ENCODE peak calls at places on chromosomes 7 and 10, in four cellular contexts. G, W, L and F are unnamed samples.

GRCh38 chr10:76306859-76307258 is 875.4 kb downstream of the LRMDA start:
- DNase-seq in W (peak; percentile 71), G (no peak), L (no peak), F (no peak)

GRCh38 chr7:158030071-158030470 is 557.6 kb downstream of the PTPRN2 start:
- DNase-seq in G (no peak), W (no peak), L (no peak), F (no peak)

GRCh38 chr7:107725138-107725740 is 18.7 kb upstream of the CBLL1 start:
- DNase-seq in W (peak; percentile 41), L (no peak), G (peak; percentile 37), F (peak; percentile 44)

GRCh38 chr10:50497758-50498157 is 126.0 kb downstream of the SGMS1 start:
- DNase-seq in W (peak; percentile 84), L (peak; percentile 21), G (no peak), F (no peak)

GRCh38 chr7:77327932-77328628 is 88.1 kb downstream of the GSAP start:
- DNase-seq in W (peak; percentile 33), G (no peak), L (no peak), F (no peak)

GRCh38 chr10:33120275-33120674 is 162.2 kb upstream of the ITGB1 start:
- DNase-seq in L (no peak), W (no peak), G (no peak), F (no peak)

GRCh38 chr10:94224656-94225055 is 138.1 kb downstream of the NOC3L start:
- DNase-seq in W (peak; percentile 58), G (no peak), L (peak; percentile 14), F (no peak)

GRCh38 chr10:114022292-114022691 is 21.4 kb upstream of the ADRB1 start:
- DNase-seq in W (no peak), G (no peak), L (no peak), F (no peak)

GRCh38 chr10:91758303-91759146 is 39.7 kb upstream of the TNKS2 start:
- DNase-seq in W (peak; percentile 43), G (peak; percentile 22), L (peak; percentile 7), F (no peak)

GRCh38 chr10:15789793-15790525 is 70.2 kb upstream of the ITGA8 start:
- DNase-seq in W (peak; percentile 85), G (peak; percentile 61), L (peak; percentile 75), F (no peak)

GRCh38 chr10:15791816-15792524 is 68.3 kb downstream of the MINDY3 start:
- DNase-seq in L (peak; percentile 19), G (no peak), W (no peak), F (no peak)

GRCh38 chr10:15784662-15785300 is 65.1 kb upstream of the ITGA8 start:
- DNase-seq in G (no peak), W (peak; percentile 48), L (no peak), F (no peak)

GRCh38 chr10:15784237-15784636 is 64.5 kb upstream of the ITGA8 start:
- DNase-seq in W (no peak), L (no peak), G (no peak), F (peak; percentile 49)

DNA sequence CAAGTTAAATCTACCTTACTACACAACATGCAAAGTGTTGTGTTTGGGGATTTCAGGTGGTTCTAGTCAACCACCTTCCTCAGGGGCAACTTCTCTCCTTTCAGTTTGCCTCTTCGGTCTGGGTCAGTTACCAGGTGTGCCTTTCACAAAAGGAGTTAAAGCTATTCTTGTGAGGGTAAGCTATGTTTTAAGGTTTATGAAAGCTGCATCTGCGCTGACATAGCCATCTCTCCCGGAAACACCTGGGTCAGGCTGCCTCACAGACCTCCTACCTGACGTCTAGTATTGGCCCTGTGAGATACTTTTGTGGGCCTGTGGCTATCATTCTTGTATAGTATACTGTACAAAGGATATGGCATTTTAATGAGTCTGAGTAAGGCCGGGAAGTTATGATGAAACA is 67.7 kb upstream of the ITGA8 start:
- DNase-seq in G (no peak), W (no peak), L (no peak), F (no peak)
- TF ChIP-seq CTCF in G (no peak), W (no peak), L (no peak), F (no peak)

DNA sequence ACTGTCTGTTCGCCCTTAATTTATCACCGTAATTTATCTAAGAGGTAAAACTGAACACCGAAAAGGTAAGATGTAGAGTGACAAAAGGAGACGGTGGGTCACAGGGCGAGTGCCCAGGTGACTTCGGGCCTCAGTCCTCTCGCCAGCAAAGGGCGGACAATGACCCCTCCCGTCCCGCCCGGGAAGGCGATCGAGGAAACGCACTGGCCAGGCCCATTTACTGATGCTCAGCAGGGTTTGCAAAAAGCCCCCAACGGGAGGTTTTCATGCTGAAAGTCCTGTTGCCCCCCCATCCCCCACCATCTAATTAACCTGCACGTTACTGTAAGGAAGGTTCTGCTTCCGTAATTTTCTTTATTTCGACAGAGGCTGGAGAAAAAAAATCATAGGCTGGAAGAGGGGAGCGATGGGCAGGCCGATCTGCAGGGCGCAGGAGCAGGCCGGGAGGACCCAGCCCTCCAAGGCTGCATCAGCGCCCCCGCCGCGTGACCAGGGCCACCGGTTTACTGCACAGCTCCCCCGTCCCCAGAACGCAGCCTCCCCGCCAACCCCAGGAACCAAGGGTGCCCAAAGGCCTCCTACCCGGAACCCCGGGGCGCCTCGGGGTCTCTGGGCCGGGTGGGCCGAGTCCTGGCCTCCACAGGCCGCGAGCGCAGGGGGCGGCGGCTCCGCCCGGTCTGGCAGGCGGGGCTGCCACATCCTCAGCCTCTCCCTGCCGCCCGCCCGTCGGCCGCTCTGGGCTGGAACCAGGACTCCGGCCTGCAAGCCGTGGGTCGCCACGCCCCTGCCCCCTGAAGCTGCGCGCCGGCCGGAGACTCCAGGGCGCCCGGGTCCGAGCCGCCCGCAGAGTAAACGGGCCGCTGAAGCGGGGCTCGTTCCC is 637 bp downstream of the OAT start:
- DNase-seq in W (peak; percentile 45), G (peak; percentile 24), L (no peak), F (peak; percentile 56)
- TF ChIP-seq CTCF in W (no peak), G (peak; percentile 4), L (no peak), F (no peak)

DNA sequence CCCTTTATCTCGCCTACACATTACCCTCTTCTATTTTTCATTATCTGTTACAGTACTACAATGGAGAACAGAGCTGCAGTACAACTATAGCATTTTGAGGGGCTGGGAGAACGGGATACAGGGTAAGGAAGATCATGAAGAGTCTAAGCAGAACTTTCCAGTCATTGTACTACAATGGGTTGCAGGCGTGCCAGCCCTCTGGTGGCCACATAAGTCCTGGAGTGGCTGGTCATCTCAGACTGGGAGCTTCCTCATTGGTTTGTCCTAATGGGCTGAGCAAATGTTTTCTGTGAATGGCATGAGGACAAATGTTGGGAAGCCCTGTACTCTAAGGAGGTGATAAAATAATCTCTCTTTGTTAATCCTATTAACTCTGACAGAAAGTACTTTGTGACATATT is 33.0 kb downstream of the TMEM106B start:
- DNase-seq in W (no peak), L (no peak), G (no peak), F (peak; percentile 70)
- TF ChIP-seq CTCF in W (peak; percentile 27), L (peak; percentile 45), G (peak; percentile 30), F (peak; percentile 71)

GRCh38 chr7:23273141-23273599 is 26.0 kb upstream of the MALSU1 start:
- DNase-seq in G (peak; percentile 32), W (peak; percentile 92), L (no peak), F (peak; percentile 99)

GRCh38 chr7:23275906-23276305 is 23.2 kb upstream of the MALSU1 start:
- DNase-seq in L (no peak), W (no peak), G (no peak), F (no peak)

GRCh38 chr7:23277359-23277989 is 21.7 kb upstream of the MALSU1 start:
- DNase-seq in W (peak; percentile 43), L (no peak), G (peak; percentile 37), F (peak; percentile 78)

GRCh38 chr7:23276947-23277346 is 22.2 kb upstream of the MALSU1 start:
- DNase-seq in G (no peak), W (no peak), L (no peak), F (no peak)

DNA sequence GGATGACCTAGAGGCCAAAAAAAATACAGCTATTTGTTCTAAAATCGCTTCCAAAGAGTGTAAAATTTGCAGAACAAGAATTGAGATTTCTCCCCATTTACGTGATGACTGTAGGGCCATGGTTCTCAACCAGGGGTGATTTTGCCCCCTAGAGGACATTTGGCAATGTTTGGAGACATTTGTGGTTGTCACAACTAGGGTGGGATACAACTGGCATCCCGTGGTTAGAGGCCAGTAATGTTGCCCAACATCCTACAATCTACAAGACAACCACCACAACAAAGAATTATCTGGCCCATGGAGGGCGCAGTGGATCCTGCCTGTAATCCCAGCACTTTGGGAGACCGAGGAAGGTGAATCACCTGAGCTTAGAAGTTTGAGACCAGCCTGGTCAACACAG is 22.8 kb upstream of the MALSU1 start:
- DNase-seq in L (no peak), G (no peak), W (no peak), F (peak; percentile 20)
- TF ChIP-seq CTCF in L (peak; percentile 18), G (peak; percentile 2), W (peak; percentile 16), F (peak; percentile 28)

DNA sequence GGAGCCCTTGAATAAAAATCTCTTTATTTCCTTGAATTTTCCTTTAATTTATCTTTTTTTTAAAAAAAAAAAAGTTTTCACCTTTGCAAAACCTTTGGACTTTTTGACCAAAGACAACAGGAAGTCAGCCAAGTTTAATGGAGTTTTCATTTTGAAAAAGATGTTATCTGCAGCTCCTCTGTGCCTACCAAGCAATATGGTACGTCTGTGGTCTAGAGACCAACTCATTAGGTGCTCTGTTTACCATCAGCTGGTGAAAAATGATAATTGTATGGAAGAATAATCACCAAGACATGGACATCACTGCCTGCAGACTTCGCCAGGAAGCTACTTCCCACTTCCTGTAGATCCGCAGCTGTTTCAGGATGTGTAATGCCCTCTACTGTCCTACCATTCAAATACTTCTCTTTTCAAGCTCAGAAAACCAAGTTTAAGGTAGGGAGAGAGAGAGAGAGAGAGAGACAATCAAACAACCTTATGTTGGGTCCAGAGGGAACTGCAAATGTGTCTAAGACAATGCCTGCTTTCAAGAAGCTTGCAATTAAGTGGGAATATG is 18.7 kb downstream of the PLXNA4 start:
- DNase-seq in W (peak; percentile 39), L (no peak), G (no peak), F (no peak)
- TF ChIP-seq CTCF in W (no peak), L (no peak), G (no peak), F (no peak)

DNA sequence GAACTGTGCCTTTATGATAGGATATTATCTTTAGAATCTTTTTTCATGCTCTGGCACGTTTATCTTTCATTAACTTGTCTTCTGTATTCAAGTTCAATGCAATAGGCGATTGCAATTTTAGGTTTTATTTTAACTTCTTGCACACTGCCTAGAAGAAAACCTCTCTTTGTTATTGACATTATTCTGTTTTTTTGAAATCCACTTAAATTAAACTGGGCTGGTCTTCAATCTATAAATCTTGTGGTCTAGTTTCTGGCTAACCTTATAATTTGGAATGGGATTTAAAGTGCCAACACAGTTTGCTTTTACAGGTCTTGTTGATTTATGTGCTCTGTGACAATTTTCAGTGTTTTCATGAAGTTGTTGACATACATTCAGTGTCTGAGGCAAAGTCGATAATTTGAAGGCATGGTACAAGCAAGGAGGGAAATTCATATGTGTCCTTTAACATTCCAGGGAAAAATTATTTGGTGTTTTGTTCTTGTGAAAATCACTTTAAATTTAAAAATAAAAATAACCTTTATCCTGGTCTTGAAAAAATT is 240.9 kb downstream of the KIAA1217 start:
- DNase-seq in G (no peak), W (no peak), L (no peak), F (no peak)
- TF ChIP-seq CTCF in G (no peak), W (no peak), L (no peak), F (no peak)

DNA sequence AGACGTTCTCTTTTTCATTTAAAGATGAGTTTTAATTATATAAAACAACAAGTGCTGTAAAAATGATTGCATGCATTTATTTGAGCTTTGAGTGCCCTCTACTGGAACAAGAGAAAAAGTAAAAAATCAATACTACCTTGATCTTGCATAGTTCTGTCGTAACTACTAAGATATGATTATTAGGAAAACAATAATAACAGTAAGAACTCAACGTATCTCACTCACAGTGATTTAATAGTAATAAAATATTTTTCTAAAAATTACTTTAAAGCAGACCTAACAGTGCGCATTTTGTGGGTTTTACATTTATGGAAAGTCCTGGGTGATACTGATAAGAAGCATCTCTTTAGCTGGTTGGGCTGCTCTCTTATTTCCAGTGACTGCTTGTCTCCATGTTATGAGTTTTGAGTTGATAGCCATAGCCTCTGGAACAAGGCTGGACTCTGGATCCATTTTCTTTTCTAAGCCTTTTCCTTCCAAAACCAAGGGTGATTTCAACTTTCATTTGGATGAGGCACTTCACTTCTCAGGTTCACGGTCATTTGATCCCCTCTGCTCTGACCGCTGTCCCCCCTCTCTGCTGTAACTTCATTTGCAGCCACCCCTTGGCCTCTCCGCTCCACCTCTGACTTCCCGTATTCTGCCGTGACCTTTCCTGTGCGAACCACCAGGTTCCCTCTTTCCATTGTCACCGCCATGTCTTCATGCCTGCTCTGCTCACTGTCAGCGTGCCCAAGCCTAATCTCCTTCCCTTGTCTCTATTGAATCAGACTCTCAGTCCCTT is 29.6 kb upstream of the INHBA start:
- DNase-seq in G (no peak), W (no peak), L (no peak), F (no peak)
- TF ChIP-seq CTCF in G (peak; percentile 40), W (peak; percentile 28), L (peak; percentile 31), F (peak; percentile 57)